ENCODE peak calls at places on chromosome 19, in nine cellular contexts. R is esophagus squamous epithelium, E is sigmoid colon, T is GM12892, A is body of pancreas, Q is uterus, F is stomach, O is IMR-90, Z is vagina. X is an unnamed sample.

GRCh38 chr19:45798995-45799517 is 6.4 kb upstream of the DMWD start:
- DNase-seq in R (no peak), T (peak; percentile 76), E (no peak), O (peak; percentile 83), F (peak; percentile 63), Z (no peak), Q (peak; percentile 80), A (peak; percentile 67), X (peak; percentile 51)

GRCh38 chr19:47615714-47616113 is 6.8 kb downstream of the BICRA start:
- DNase-seq in E (no peak), R (no peak), Q (no peak), T (no peak), A (no peak), F (no peak), O (no peak), Z (no peak), X (no peak)

GRCh38 chr19:33235269-33235995 is 9.8 kb upstream of the SLC7A10 start:
- DNase-seq in Z (no peak), T (peak; percentile 90), R (no peak), F (peak; percentile 92), E (peak; percentile 85), A (peak; percentile 78), Q (peak; percentile 59), O (peak; percentile 55), X (peak; percentile 97)

GRCh38 chr19:45049073-45049736 is 10.4 kb downstream of the CLASRP start:
- DNase-seq in F (peak; percentile 78), O (no peak), E (no peak), R (no peak), T (no peak), A (peak; percentile 76), Z (no peak), Q (no peak), X (no peak)

GRCh38 chr19:33639034-33639681 is 17.4 kb downstream of the CHST8 start:
- DNase-seq in Z (no peak), Q (no peak), F (no peak), A (no peak), T (no peak), E (peak; percentile 27), R (no peak), O (no peak), X (no peak)

GRCh38 chr19:47093841-47094240 is 19.7 kb downstream of the ZC3H4 start:
- DNase-seq in Q (no peak), F (no peak), A (no peak), E (no peak), R (no peak), O (no peak), Z (no peak), T (no peak), X (no peak)

GRCh38 chr19:4062576-4063368 is 3.9 kb downstream of the ZBTB7A start:
- DNase-seq in O (no peak), Z (peak; percentile 86), R (no peak), E (no peak), T (no peak), Q (peak; percentile 27), A (no peak), F (no peak), X (no peak)

GRCh38 chr19:4830768-4831265 is 695 bp downstream of the TICAM1 start:
- DNase-seq in E (no peak), T (no peak), Z (no peak), O (no peak), A (no peak), F (no peak), Q (no peak), R (no peak), X (no peak)

GRCh38 chr19:8578642-8579265 is 1.5 kb upstream of the MYO1F start:
- DNase-seq in A (peak; percentile 75), F (peak; percentile 83), O (peak; percentile 53), E (peak; percentile 82), Z (no peak), R (no peak), Q (peak; percentile 72), T (peak; percentile 63), X (no peak)

GRCh38 chr19:8576273-8576993 is 809 bp downstream of the MYO1F start:
- DNase-seq in R (no peak), O (no peak), F (no peak), A (peak; percentile 62), Z (no peak), E (no peak), Q (no peak), T (no peak), X (no peak)

GRCh38 chr19:8575467-8575997 is 1.7 kb downstream of the MYO1F start:
- DNase-seq in Q (no peak), Z (no peak), R (no peak), E (no peak), T (no peak), A (no peak), O (peak; percentile 35), F (no peak), X (no peak)

GRCh38 chr19:8577741-8578140 is 499 bp upstream of the MYO1F start:
- DNase-seq in A (no peak), F (no peak), Z (no peak), O (no peak), E (no peak), Q (no peak), R (no peak), T (no peak), X (no peak)

DNA sequence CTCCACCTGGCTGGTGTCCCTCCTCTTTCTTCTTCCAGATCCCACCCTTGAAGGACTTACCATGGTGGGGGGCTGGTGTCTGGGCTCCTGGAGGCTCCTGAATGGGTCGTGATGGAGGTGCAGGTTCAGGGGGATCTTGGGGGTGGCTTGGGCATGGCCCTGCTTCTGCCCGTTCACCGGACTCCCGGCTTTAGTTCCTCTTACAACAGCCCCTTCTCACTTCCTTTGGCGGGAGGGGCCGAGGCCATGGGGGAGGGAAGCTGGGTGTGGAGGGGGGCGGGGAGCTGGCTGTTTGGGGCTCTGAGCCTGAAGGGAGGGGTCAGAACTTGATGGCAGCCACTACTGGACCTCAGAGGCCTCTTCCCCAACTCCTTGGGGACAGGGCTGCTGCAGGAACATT is at the start of gene MYO1F:
- DNase-seq in T (no peak), A (peak; percentile 62), R (no peak), Q (no peak), E (peak; percentile 78), Z (no peak), F (peak; percentile 41), O (no peak), X (no peak)
- TF ChIP-seq POLR2A in T (no peak), A (peak; percentile 47), R (peak; percentile 36), Q (no peak), E (no peak), Z (no peak), F (no peak), O (no peak), X (no peak)

DNA sequence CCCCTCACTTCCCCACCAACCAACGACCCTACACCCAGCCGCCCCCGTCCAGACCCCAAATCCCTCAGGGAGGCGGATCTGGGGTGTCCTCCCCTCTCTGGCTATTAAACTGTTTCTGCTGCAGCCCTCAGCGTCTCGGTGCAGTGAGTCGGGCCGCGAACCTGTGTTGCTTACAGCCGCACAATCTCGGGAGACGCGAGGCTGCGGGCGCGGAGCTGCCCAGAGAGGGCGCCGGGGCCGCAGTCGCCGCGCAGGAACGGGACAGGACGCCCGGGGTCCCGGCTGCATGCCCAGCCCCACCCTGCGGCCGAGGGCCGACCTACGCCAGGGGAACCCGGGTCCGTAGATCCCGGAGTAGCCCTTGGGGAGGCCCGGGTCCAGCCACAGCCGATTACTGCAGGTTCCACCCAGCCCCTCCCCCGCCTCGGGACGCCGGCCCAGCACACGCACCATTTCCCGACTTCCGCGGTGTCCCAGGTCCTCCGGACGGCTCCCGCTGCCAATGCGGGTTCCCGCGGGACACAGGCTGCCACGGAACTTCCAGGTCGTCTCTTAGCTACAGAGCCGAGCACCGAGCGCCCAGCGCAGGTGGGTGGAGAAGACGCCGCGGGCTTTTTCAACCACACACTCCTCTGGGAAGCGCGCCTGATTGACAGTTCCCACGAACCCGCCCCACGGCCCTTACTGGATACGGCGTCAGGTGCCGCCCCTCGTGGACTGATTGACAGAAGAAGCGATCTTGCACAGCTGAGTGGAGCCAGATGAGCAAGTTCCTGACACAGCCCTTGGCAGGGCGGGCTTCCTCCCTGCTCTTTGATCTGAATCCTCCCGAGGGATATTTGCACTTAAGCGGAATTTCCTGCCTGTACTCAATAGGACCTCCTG is at the start of gene ZNF799:
- DNase-seq in Z (peak; percentile 96), A (peak; percentile 98), E (peak; percentile 99), R (peak; percentile 86), O (peak; percentile 95), T (peak; percentile 53), F (peak; percentile 99), Q (peak; percentile 96), X (peak; percentile 81)
- TF ChIP-seq POLR2A in Z (peak; percentile 40), A (peak; percentile 74), E (no peak), R (peak; percentile 50), O (no peak), T (peak; percentile 41), F (no peak), Q (peak; percentile 64), X (peak; percentile 39)

GRCh38 chr19:1907563-1908363 is 2.6 kb downstream of the ADAT3 start:
- DNase-seq in Z (no peak), A (peak; percentile 72), F (peak; percentile 77), Q (no peak), R (no peak), T (no peak), O (no peak), E (no peak), X (no peak)

GRCh38 chr19:1905863-1906375 is 720 bp downstream of the ADAT3 start:
- DNase-seq in A (no peak), F (no peak), E (no peak), Q (no peak), T (no peak), Z (no peak), R (no peak), O (no peak), X (no peak)

GRCh38 chr19:1910169-1910568 is 5.0 kb downstream of the ADAT3 start:
- DNase-seq in Z (no peak), E (no peak), T (no peak), Q (no peak), A (no peak), F (no peak), O (peak; percentile 20), R (no peak), X (no peak)

GRCh38 chr19:1906985-1907562 is 1.9 kb downstream of the ADAT3 start:
- DNase-seq in E (no peak), Q (no peak), A (no peak), O (no peak), R (no peak), F (no peak), T (no peak), Z (no peak), X (no peak)

DNA sequence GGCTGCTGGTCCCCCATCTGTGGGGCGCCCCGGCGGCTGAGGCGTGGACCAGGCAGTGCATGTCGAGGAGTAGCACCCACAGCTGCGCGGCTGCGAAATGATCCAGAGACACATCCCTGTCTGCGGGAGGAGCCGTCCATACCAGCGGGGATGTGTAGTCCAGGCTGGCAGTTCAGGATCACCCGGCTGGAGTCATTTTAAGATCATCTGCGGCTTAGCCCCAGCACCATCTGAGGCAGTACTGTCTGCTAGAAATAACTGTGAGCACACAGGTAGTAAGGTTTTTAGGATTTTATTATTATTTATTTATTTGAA is 3.1 kb downstream of the ADAT3 start:
- DNase-seq in F (no peak), Q (no peak), O (no peak), E (no peak), T (no peak), R (no peak), Z (no peak), A (no peak), X (no peak)
- TF ChIP-seq POLR2A in F (no peak), Q (no peak), O (no peak), E (no peak), T (no peak), R (no peak), Z (no peak), A (no peak), X (no peak)

GRCh38 chr19:6586726-6587092 is 4.2 kb downstream of the CD70 start:
- DNase-seq in T (no peak), E (no peak), Z (no peak), Q (no peak), R (no peak), F (no peak), O (no peak), A (no peak), X (no peak)

GRCh38 chr19:6587998-6588507 is 2.9 kb downstream of the CD70 start:
- DNase-seq in A (no peak), Q (no peak), F (no peak), T (peak; percentile 25), R (no peak), Z (no peak), E (no peak), O (no peak), X (no peak)

GRCh38 chr19:6588508-6589345 is 2.2 kb downstream of the CD70 start:
- DNase-seq in E (no peak), Q (no peak), F (no peak), Z (no peak), R (no peak), T (no peak), O (no peak), A (no peak), X (no peak)

GRCh38 chr19:6586056-6586455 is 4.9 kb downstream of the CD70 start:
- DNase-seq in A (no peak), Q (no peak), F (no peak), R (no peak), Z (no peak), O (no peak), E (no peak), T (no peak), X (no peak)

GRCh38 chr19:6587093-6587820 is 3.7 kb downstream of the CD70 start:
- DNase-seq in T (peak; percentile 26), A (no peak), F (no peak), O (no peak), E (no peak), Q (no peak), Z (no peak), R (no peak), X (no peak)
- TF ChIP-seq POLR2A in T (peak; percentile 65), A (no peak), F (no peak), O (no peak), E (no peak), Q (no peak), Z (no peak), R (no peak), X (no peak)

X was measured in H54.